ENCODE peak calls at places on chromosomes 11 and 22, in four cellular contexts. M is mesenchymal stem cell, I is AG04450, U is fibroblast of lung. W is an unnamed sample. For H3K27me3 and H3K9me3, the result is how much of the 10 kb centered on the place peaks cover.

GRCh38 chr22:22479999-22480532 is 28.5 kb downstream of the ZNF280B start:
- DNase-seq in I (no peak), M (peak), U (peak), W (no peak)

GRCh38 chr11:44654057-44654456 is 72.7 kb upstream of the TSPAN18 start:
- DNase-seq in U (no peak), I (no peak), M (no peak), W (no peak)

GRCh38 chr11:69008774-69009440 is 4.1 kb downstream of the MRGPRF start:
- DNase-seq in I (peak), M (peak), U (peak), W (peak)

GRCh38 chr22:41367680-41368542 is 13.8 kb upstream of the TEF start:
- DNase-seq in I (no peak), U (no peak), M (no peak), W (no peak)

GRCh38 chr22:36286096-36286957 is 33.4 kb downstream of the APOL1 start:
- DNase-seq in M (peak), U (peak), I (peak), W (peak)

GRCh38 chr11:102971766-102972165 is 16.2 kb upstream of the MMP13 start:
- DNase-seq in I (no peak), M (no peak), U (peak), W (no peak)

GRCh38 chr11:116224889-116225200 is 547.9 kb downstream of the BUD13 start:
- DNase-seq in M (no peak), U (no peak), I (no peak), W (no peak)

GRCh38 chr11:34245043-34245442 is 112.8 kb downstream of the ABTB2 start:
- DNase-seq in I (no peak), U (no peak), M (no peak), W (no peak)

GRCh38 chr11:29119691-29120328 is 897.0 kb downstream of the KCNA4 start:
- DNase-seq in I (peak), M (peak), U (peak), W (peak)

GRCh38 chr11:122414406-122415018 is 241.0 kb upstream of the UBASH3B start:
- DNase-seq in M (no peak), I (no peak), U (no peak), W (no peak)

GRCh38 chr11:70584786-70585545 is 186.6 kb downstream of the CTTN start:
- DNase-seq in I (no peak), U (no peak), M (no peak), W (no peak)

GRCh38 chr11:17473071-17473744 is 3.4 kb downstream of the ABCC8 start:
- DNase-seq in U (peak), M (peak), I (no peak), W (no peak)

GRCh38 chr11:24683578-24683977 is 186.7 kb downstream of the LUZP2 start:
- DNase-seq in M (no peak), U (no peak), I (no peak), W (no peak)

DNA sequence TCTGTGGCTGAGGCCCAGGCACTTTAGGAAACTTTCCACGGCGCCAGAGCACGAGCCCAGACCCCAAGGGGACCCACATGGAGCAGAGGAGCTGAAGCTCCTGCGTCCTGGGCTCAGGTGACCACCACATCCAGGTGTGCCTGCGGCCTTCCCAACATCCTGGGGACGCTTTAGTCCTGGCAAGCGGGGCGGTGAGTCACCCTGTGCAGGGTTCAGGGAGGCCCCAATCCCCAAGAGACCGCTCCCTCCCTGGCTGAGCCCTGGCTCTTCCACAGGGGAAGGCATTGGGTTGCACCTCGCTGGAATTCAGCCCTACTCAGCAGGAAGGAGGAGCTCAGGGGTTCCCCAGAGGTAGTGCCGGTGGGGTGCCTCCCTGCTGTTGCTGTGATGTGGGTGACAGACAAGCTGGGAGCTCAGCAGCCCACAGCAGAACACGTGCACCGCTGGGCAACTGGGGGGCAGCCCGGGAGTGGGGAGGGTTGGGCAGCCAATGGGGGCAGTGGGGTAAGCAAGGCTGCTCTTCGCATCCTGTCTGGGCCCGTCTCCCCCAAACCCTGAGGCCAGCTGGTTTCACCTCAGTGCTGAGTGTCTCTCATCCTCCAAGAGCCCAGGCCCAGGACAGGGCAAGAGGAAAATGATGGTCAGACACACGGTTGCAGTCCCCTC is 802.8 kb downstream of the BRD1 start:
- DNase-seq in I (no peak), U (no peak), M (no peak), W (no peak)
- H3K27me3 ChIP-seq in I (under half), U (under half), M (under half), W (under half)

GRCh38 chr11:2652362-2652761 is 47.4 kb downstream of the KCNQ1OT1 start:
- DNase-seq in M (no peak), I (no peak), U (no peak), W (no peak)

GRCh38 chr11:2649848-2650247 is 49.9 kb downstream of the KCNQ1OT1 start:
- DNase-seq in U (no peak), M (no peak), I (no peak), W (no peak)

GRCh38 chr11:2650343-2650867 is 49.4 kb downstream of the KCNQ1OT1 start:
- DNase-seq in U (no peak), I (no peak), M (no peak), W (no peak)

GRCh38 chr11:2651826-2652237 is 48.0 kb downstream of the KCNQ1OT1 start:
- DNase-seq in U (no peak), M (no peak), I (no peak), W (no peak)

GRCh38 chr11:2651054-2651617 is 48.7 kb downstream of the KCNQ1OT1 start:
- DNase-seq in I (no peak), U (no peak), M (no peak), W (no peak)
- H3K9me3 ChIP-seq in I (half or more), U (under half), M (half or more), W (under half)

DNA sequence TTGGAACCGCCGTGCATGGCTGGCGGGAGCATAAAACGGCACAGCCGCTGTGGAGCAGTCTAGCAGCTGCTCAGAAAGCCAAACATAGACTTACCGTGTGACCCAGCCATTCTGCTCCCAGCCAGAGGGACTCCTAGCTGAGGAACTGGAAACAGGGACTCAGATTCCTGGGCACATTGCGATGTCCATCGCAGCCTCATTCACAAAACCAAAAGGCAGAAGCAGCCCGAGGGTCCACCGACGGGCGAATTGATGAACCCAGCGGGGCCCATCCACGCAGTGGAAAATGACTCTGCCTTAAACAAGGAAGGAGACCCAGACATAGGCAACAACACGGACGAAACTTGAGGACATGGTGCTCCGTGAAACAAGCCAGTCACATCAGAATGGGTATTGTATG is 5.7 kb upstream of the MUC5B start:
- DNase-seq in U (no peak), I (no peak), M (no peak), W (no peak)
- H3K27me3 ChIP-seq in U (under half), I (under half), M (under half), W (under half)

GRCh38 chr11:110176366-110177056 is 83.3 kb downstream of the ZC3H12C start:
- DNase-seq in U (peak), I (no peak), M (peak), W (no peak)
- H3K9me3 ChIP-seq in U (under half), I (under half), M (under half), W (under half)

GRCh38 chr11:95821640-95822039 is 31.3 kb downstream of the CEP57 start:
- DNase-seq in U (peak), I (no peak), M (peak), W (no peak)
- H3K27me3 ChIP-seq in U (under half), I (under half), M (under half), W (under half)

GRCh38 chr22:11627798-11628650 is 3900.0 kb upstream of the OR11H1 start:
- DNase-seq in M (no peak), I (no peak), U (no peak), W (no peak)
- H3K9me3 ChIP-seq in M (under half), I (half or more), U (under half), W (under half)

GRCh38 chr22:27792452-27793165 is 8.9 kb downstream of the MN1 start:
- DNase-seq in U (no peak), M (no peak), I (no peak), W (no peak)
- H3K27me3 ChIP-seq in U (under half), M (under half), I (under half), W (under half)

GRCh38 chr11:5267033-5267563 is 2.6 kb downstream of the HBE1 start:
- DNase-seq in U (no peak), I (no peak), M (no peak), W (no peak)

GRCh38 chr11:5272395-5273017 is 2.8 kb upstream of the HBE1 start:
- DNase-seq in I (no peak), M (no peak), U (no peak), W (no peak)

GRCh38 chr11:5265832-5266231 is 3.9 kb downstream of the HBE1 start:
- DNase-seq in U (no peak), I (no peak), M (no peak), W (no peak)

GRCh38 chr11:5269715-5270147 is at the start of gene HBE1:
- DNase-seq in U (no peak), M (no peak), I (no peak), W (no peak)

DNA sequence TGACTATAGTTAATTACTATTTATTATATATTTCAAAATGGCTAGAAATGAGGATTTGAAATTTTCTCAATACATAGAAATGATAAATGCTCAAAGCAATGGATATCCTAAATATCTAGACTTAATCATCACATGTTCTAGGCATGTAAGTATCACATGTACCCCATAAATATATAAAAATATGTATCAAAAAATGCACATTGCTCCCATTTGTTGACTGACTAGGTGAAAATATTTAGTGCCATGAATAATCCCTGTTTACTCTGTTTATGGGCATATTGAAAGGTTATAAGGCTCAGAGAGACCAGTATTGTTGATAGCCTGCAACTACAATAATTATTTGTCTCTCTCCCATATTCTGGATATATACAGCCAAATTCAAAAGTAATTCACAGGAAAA is 3.1 kb downstream of the HBE1 start:
- DNase-seq in M (no peak), U (no peak), I (no peak), W (no peak)
- H3K9me3 ChIP-seq in M (under half), U (under half), I (under half), W (under half)

W was measured in MG63.